ENCODE peak calls at places on chromosomes 16 and 17, in nine cellular contexts. K is fibroblast of lung; M is activated T-cell treated with anti-CD3 and anti-CD28 coated beads, Interleukin-2, amount 50 U/mL, for 48 hours; U is NCI-H774; C is activated CD4-positive, CD25-positive, alpha-beta regulatory T cell; H is small intestine; E is retinal pigment epithelial cell; N is mucosa of gallbladder; T is heart left ventricle. B is an unnamed sample.

GRCh38 chr17:21272881-21273839 is 11.4 kb upstream of the MAP2K3 start:
- DNase-seq in M (no peak), C (no peak), E (no peak), T (no peak), K (no peak), H (peak; percentile 83), U (no peak), N (no peak), B (no peak)

GRCh38 chr16:31371008-31371407 is 16.0 kb downstream of the ITGAX start:
- DNase-seq in K (no peak), C (no peak), E (no peak), N (no peak), H (no peak), M (no peak), T (no peak), U (no peak), B (no peak)

GRCh38 chr17:2122641-2123302 is 67.9 kb downstream of the HIC1 start:
- DNase-seq in U (no peak), H (no peak), K (peak; percentile 91), M (no peak), N (peak; percentile 69), E (no peak), C (no peak), T (peak; percentile 80), B (no peak)

GRCh38 chr16:55703003-55704001 is 47.5 kb downstream of the SLC6A2 start:
- DNase-seq in E (peak; percentile 8), M (no peak), T (no peak), K (peak; percentile 80), H (peak; percentile 39), C (no peak), N (peak; percentile 47), U (no peak), B (no peak)

GRCh38 chr17:80698297-80698696 is 153.7 kb downstream of the RPTOR start:
- DNase-seq in K (no peak), T (no peak), H (no peak), N (no peak), M (no peak), E (no peak), C (no peak), U (no peak), B (no peak)

GRCh38 chr16:12087901-12088364 is 111.4 kb downstream of the SNX29 start:
- DNase-seq in T (peak; percentile 72), K (no peak), N (no peak), M (peak; percentile 32), U (peak; percentile 50), C (no peak), E (no peak), H (no peak), B (no peak)

GRCh38 chr16:75379911-75380847 is 53.1 kb downstream of the CFDP1 start:
- DNase-seq in N (peak; percentile 19), U (no peak), K (no peak), H (peak; percentile 18), M (peak; percentile 39), C (peak; percentile 4), E (no peak), T (no peak), B (no peak)

GRCh38 chr16:25143898-25144297 is 32.4 kb downstream of the LCMT1 start:
- DNase-seq in C (no peak), H (peak; percentile 27), N (no peak), E (no peak), T (no peak), K (no peak), U (no peak), M (no peak), B (no peak)

GRCh38 chr17:69860142-69860680 is 214.8 kb upstream of the KCNJ16 start:
- DNase-seq in E (no peak), T (no peak), K (no peak), C (no peak), H (no peak), M (no peak), U (no peak), N (no peak), B (no peak)

GRCh38 chr17:44209786-44210341 is 9.6 kb downstream of the UBTF start:
- DNase-seq in E (no peak), H (no peak), T (no peak), M (peak; percentile 77), U (no peak), K (no peak), C (no peak), N (no peak), B (no peak)

GRCh38 chr16:85123891-85124635 is 11.8 kb upstream of the CIBAR2 start:
- DNase-seq in N (peak; percentile 29), E (no peak), T (peak; percentile 75), K (peak; percentile 87), C (no peak), H (no peak), U (no peak), M (no peak), B (no peak)

GRCh38 chr16:2385441-2385840 is 43.8 kb upstream of the CCNF start:
- DNase-seq in C (no peak), H (no peak), K (no peak), M (no peak), T (no peak), U (no peak), E (no peak), N (no peak), B (no peak)

GRCh38 chr17:57294629-57295501 is 38.5 kb downstream of the MSI2 start:
- DNase-seq in N (no peak), U (peak; percentile 87), M (peak; percentile 34), K (peak; percentile 12), E (no peak), T (peak; percentile 60), C (peak; percentile 22), H (no peak), B (peak; percentile 67)

GRCh38 chr16:74271879-74272278 is 24.7 kb upstream of the PSMD7 start:
- DNase-seq in E (no peak), K (peak; percentile 2), H (no peak), N (no peak), M (no peak), T (no peak), C (no peak), U (no peak), B (no peak)

GRCh38 chr17:72599891-72600290 is 479.1 kb downstream of the SOX9 start:
- DNase-seq in K (no peak), H (no peak), U (no peak), M (no peak), N (no peak), T (no peak), E (no peak), C (no peak), B (no peak)

GRCh38 chr16:3577302-3577752 is at the start of gene NLRC3:
- DNase-seq in T (no peak), E (no peak), N (no peak), U (no peak), H (peak; percentile 31), K (no peak), C (no peak), M (peak; percentile 68), B (no peak)

GRCh38 chr16:25841776-25842175 is 150.0 kb downstream of the HS3ST4 start:
- DNase-seq in U (no peak), N (no peak), C (no peak), H (no peak), T (no peak), M (no peak), K (no peak), E (no peak), B (no peak)

GRCh38 chr16:66961065-66961744 is at the start of gene CES3:
- DNase-seq in E (no peak), T (no peak), N (no peak), C (no peak), U (peak; percentile 32), M (peak; percentile 82), K (peak; percentile 56), H (peak; percentile 91), B (peak; percentile 24)

GRCh38 chr17:55577011-55577586 is 65.8 kb upstream of the SMIM36 start:
- DNase-seq in K (peak; percentile 77), E (no peak), T (peak; percentile 64), N (no peak), U (no peak), C (no peak), M (peak; percentile 78), H (peak; percentile 29), B (no peak)

GRCh38 chr16:10537946-10538345 is 42.5 kb downstream of the EMP2 start:
- DNase-seq in M (no peak), H (no peak), N (no peak), T (no peak), U (no peak), E (no peak), C (no peak), K (no peak), B (no peak)

GRCh38 chr16:1987198-1987597 is 2.6 kb upstream of the SYNGR3 start:
- DNase-seq in T (no peak), H (no peak), U (no peak), K (no peak), C (no peak), E (no peak), M (no peak), N (no peak), B (no peak)

GRCh38 chr17:32914181-32914580 is 13.8 kb upstream of the TMEM98 start:
- DNase-seq in N (no peak), K (no peak), C (no peak), T (no peak), M (peak; percentile 59), U (no peak), H (no peak), E (no peak), B (no peak)

GRCh38 chr17:17844079-17844478 is 7.3 kb upstream of the SREBF1 start:
- DNase-seq in N (no peak), M (no peak), H (no peak), E (no peak), C (no peak), T (no peak), U (no peak), K (no peak), B (no peak)

GRCh38 chr17:31390748-31391495 is 553 bp upstream of the RAB11FIP4 start:
- DNase-seq in C (no peak), U (no peak), N (no peak), T (no peak), M (peak; percentile 25), K (no peak), H (no peak), E (no peak), B (no peak)

GRCh38 chr16:54459509-54460235 is 173.1 kb upstream of the IRX3 start:
- DNase-seq in C (no peak), E (no peak), T (no peak), H (no peak), N (no peak), M (no peak), U (no peak), K (peak; percentile 28), B (no peak)

GRCh38 chr17:82089723-82090548 is 8.1 kb downstream of the FASN start:
- DNase-seq in K (no peak), E (no peak), H (no peak), C (no peak), U (no peak), N (no peak), T (no peak), M (no peak), B (no peak)

GRCh38 chr16:78140818-78141466 is 41.5 kb downstream of the WWOX start:
- DNase-seq in T (no peak), C (no peak), M (no peak), K (no peak), U (no peak), N (no peak), H (peak; percentile 7), E (no peak), B (no peak)

GRCh38 chr17:40106760-40107265 is 6.4 kb upstream of the NR1D1 start:
- DNase-seq in T (peak; percentile 61), K (peak; percentile 53), C (no peak), H (no peak), E (no peak), M (no peak), N (no peak), U (no peak), B (no peak)

B was measured in NCI-H748 treated with DMSO at 0.1 percent for 48 hours.